ENCODE peak calls at places on chromosome 15, in six cellular contexts. I, C, H, L, Q and S are unnamed samples.

GRCh38 chr15:66947471-66947870 is 117.9 kb upstream of the SMAD3 start:
- DNase-seq in I (no peak), L (no peak), Q (no peak), C (no peak), H (no peak), S (no peak)

GRCh38 chr15:64535460-64536243 is 75.3 kb downstream of the ZNF609 start:
- DNase-seq in I (no peak), C (no peak), L (no peak), Q (no peak), H (no peak), S (no peak)

GRCh38 chr15:93236924-93237323 is 147.9 kb upstream of the RGMA start:
- DNase-seq in Q (no peak), H (no peak), I (no peak), L (no peak), C (no peak), S (no peak)

GRCh38 chr15:39888243-39888642 is 31.8 kb downstream of the GPR176 start:
- DNase-seq in L (no peak), I (no peak), C (no peak), H (no peak), Q (no peak), S (no peak)

GRCh38 chr15:78996876-78997275 is 52.0 kb upstream of the CTSH start:
- DNase-seq in I (peak; percentile 39), H (no peak), C (no peak), L (no peak), Q (no peak), S (no peak)

GRCh38 chr15:63402498-63403253 is 21.0 kb upstream of the CA12 start:
- DNase-seq in L (peak; percentile 56), I (peak; percentile 32), Q (no peak), C (peak; percentile 62), H (peak; percentile 25), S (no peak)

GRCh38 chr15:62306851-62307504 is 141.9 kb upstream of the C2CD4B start:
- DNase-seq in H (peak; percentile 25), I (peak; percentile 70), Q (peak; percentile 52), C (peak; percentile 61), L (peak; percentile 83), S (no peak)

GRCh38 chr15:65824031-65824743 is 32.1 kb upstream of the DENND4A start:
- DNase-seq in L (peak; percentile 71), I (peak; percentile 74), Q (peak; percentile 61), H (no peak), C (peak; percentile 78), S (no peak)

GRCh38 chr15:72169236-72169920 is 28.2 kb downstream of the GRAMD2A start:
- DNase-seq in Q (no peak), C (no peak), H (no peak), I (no peak), L (no peak), S (no peak)

GRCh38 chr15:82040395-82040794 is 5.4 kb downstream of the MEX3B start:
- DNase-seq in I (no peak), C (no peak), L (no peak), H (no peak), Q (no peak), S (no peak)

GRCh38 chr15:76529911-76530310 is 193.3 kb downstream of the ISL2 start:
- DNase-seq in I (no peak), C (no peak), L (no peak), H (no peak), Q (no peak), S (no peak)

GRCh38 chr15:27847775-27848710 is 251.1 kb downstream of the OCA2 start:
- DNase-seq in L (no peak), C (no peak), H (no peak), I (no peak), Q (no peak), S (no peak)